ENCODE peak calls at places on chromosomes 4 and X, in five cellular contexts. F is GM23338, M is ELF-1, O is cardiac septum, E is putamen. Q is an unnamed sample.

GRCh38 chrX:148806145-148806868 is 305.9 kb downstream of the AFF2 start:
- DNase-seq in F (no peak), M (peak), O (no peak), E (no peak), Q (no peak)

GRCh38 chr4:169611991-169612868 is at the start of gene NEK1:
- DNase-seq in F (peak), M (peak), O (peak), E (peak), Q (peak)

GRCh38 chrX:39689374-39690104 is 408.2 kb downstream of the BCOR start:
- DNase-seq in F (peak), M (peak), O (no peak), E (no peak), Q (no peak)

GRCh38 chr4:72055566-72055965 is 23.8 kb downstream of the NPFFR2 start:
- DNase-seq in F (no peak), M (no peak), O (no peak), E (no peak), Q (no peak)

GRCh38 chrX:120251471-120252011 is 929 bp downstream of the ZBTB33 start:
- DNase-seq in F (peak), M (peak), O (no peak), E (no peak), Q (no peak)

GRCh38 chr4:10023806-10024205 is 2.5 kb upstream of the SLC2A9 start:
- DNase-seq in F (no peak), M (no peak), O (no peak), E (no peak), Q (no peak)

GRCh38 chr4:157204634-157205244 is 15.8 kb upstream of the GRIA2 start:
- DNase-seq in F (peak), M (peak), O (no peak), E (no peak), Q (no peak)

GRCh38 chr4:140595065-140595464 is 26.3 kb upstream of the UCP1 start:
- DNase-seq in F (peak), M (peak), O (no peak), E (no peak), Q (no peak)

GRCh38 chr4:140906984-140907962 is 151.1 kb upstream of the TBC1D9 start:
- DNase-seq in F (no peak), M (no peak), O (no peak), E (no peak), Q (no peak)

GRCh38 chr4:73608677-73609594 is 11.3 kb downstream of the RASSF6 start:
- DNase-seq in F (no peak), M (no peak), O (no peak), E (no peak), Q (no peak)

GRCh38 chr4:81724925-81725329 is 253.2 kb upstream of the RASGEF1B start:
- DNase-seq in F (no peak), M (peak), O (no peak), E (peak), Q (peak)

GRCh38 chr4:153115322-153116100 is 88.7 kb upstream of the TRIM2 start:
- DNase-seq in F (no peak), M (no peak), O (no peak), E (no peak), Q (no peak)

GRCh38 chr4:102497986-102498385 is 3.2 kb upstream of the NFKB1 start:
- DNase-seq in F (no peak), M (no peak), O (no peak), E (no peak), Q (no peak)

GRCh38 chrX:134847133-134847532 is 143.7 kb upstream of the SMIM10 start:
- DNase-seq in F (no peak), M (no peak), O (no peak), E (no peak), Q (no peak)

GRCh38 chr4:126071346-126072333 is 756.9 kb downstream of the FAT4 start:
- DNase-seq in F (no peak), M (no peak), O (no peak), E (peak), Q (no peak)

GRCh38 chr4:20305976-20306375 is 54.3 kb downstream of the SLIT2 start:
- DNase-seq in F (peak), M (no peak), O (no peak), E (peak), Q (no peak)

GRCh38 chr4:174096456-174096855 is 187.0 kb downstream of the FBXO8 start:
- DNase-seq in F (no peak), M (no peak), O (no peak), E (no peak), Q (no peak)

GRCh38 chrX:5876984-5877655 is 351.5 kb downstream of the NLGN4X start:
- DNase-seq in F (peak), M (peak), O (no peak), E (peak), Q (peak)

GRCh38 chr4:7430965-7431695 is 3.6 kb downstream of the PSAPL1 start:
- DNase-seq in F (no peak), M (no peak), O (peak), E (no peak), Q (no peak)

GRCh38 chr4:107125496-107125895 is 89.4 kb upstream of the DKK2 start:
- DNase-seq in F (no peak), M (no peak), O (no peak), E (no peak), Q (no peak)

GRCh38 chr4:153483432-153484418 is 17.6 kb downstream of the TMEM131L start:
- DNase-seq in F (no peak), M (no peak), O (no peak), E (no peak), Q (no peak)

GRCh38 chrX:95956780-95957179 is 727.9 kb upstream of the DIAPH2 start:
- DNase-seq in F (peak), M (no peak), O (no peak), E (no peak), Q (no peak)

GRCh38 chrX:101347859-101348451 is 587 bp downstream of the TIMM8A start:
- DNase-seq in F (no peak), M (no peak), O (no peak), E (peak), Q (no peak)

GRCh38 chr4:37568494-37568893 is 117.7 kb downstream of the RELL1 start:
- DNase-seq in F (no peak), M (no peak), O (no peak), E (no peak), Q (no peak)

GRCh38 chr4:95638920-95639501 is 90.2 kb upstream of the UNC5C start:
- DNase-seq in F (no peak), M (no peak), O (no peak), E (no peak), Q (no peak)

GRCh38 chrX:12978205-12979010 is 3.5 kb downstream of the TMSB4X start:
- DNase-seq in F (peak), M (peak), O (no peak), E (no peak), Q (peak)

GRCh38 chr4:168483786-168484185 is 3.5 kb upstream of the DDX60L start:
- DNase-seq in F (no peak), M (no peak), O (no peak), E (no peak), Q (no peak)

GRCh38 chrX:114970806-114971205 is 46.6 kb downstream of the IL13RA2 start:
- DNase-seq in F (peak), M (no peak), O (no peak), E (no peak), Q (no peak)

GRCh38 chr4:82753725-82754410 is 44.7 kb downstream of the SCD5 start:
- DNase-seq in F (no peak), M (no peak), O (peak), E (no peak), Q (no peak)

GRCh38 chr4:182475539-182475938 is 232.3 kb downstream of the TENM3 start:
- DNase-seq in F (no peak), M (no peak), O (no peak), E (no peak), Q (no peak)

GRCh38 chrX:3550160-3550765 is 163.2 kb downstream of the PRKX start:
- DNase-seq in F (no peak), M (peak), O (no peak), E (no peak), Q (no peak)

GRCh38 chrX:155767101-155767878 is 113.9 kb upstream of the VAMP7 start:
- DNase-seq in F (peak), M (peak), O (no peak), E (peak), Q (peak)

GRCh38 chr4:87321888-87322287 is 794 bp downstream of the HSD17B13 start:
- DNase-seq in F (no peak), M (no peak), O (no peak), E (no peak), Q (no peak)

GRCh38 chrX:147884958-147885357 is 26.8 kb upstream of the FMR1 start:
- DNase-seq in F (no peak), M (no peak), O (no peak), E (no peak), Q (no peak)

GRCh38 chrX:150761176-150761818 is 68.1 kb downstream of the MTMR1 start:
- DNase-seq in F (peak), M (no peak), O (peak), E (no peak), Q (no peak)

GRCh38 chr4:41887821-41888699 is 47.2 kb upstream of the TMEM33 start:
- DNase-seq in F (peak), M (no peak), O (no peak), E (peak), Q (no peak)

GRCh38 chr4:108813261-108813660 is 50.4 kb upstream of the ETNPPL start:
- DNase-seq in F (no peak), M (no peak), O (no peak), E (no peak), Q (no peak)

GRCh38 chr4:148056879-148057278 is 325.0 kb downstream of the ARHGAP10 start:
- DNase-seq in F (peak), M (peak), O (no peak), E (no peak), Q (peak)

Q was measured in left ventricle myocardium inferior.